ENCODE peak calls at places on chromosomes 11 and 22, in ten cellular contexts. C, M, X, Q, V, F, H, N, J and U are unnamed samples. For H3K4me1, the result is how much of the 10 kb centered on the place peaks cover.

GRCh38 chr22:49751968-49752597 is 75.6 kb downstream of the BRD1 start:
- DNase-seq in V (peak), M (peak), N (no peak), C (no peak), Q (no peak), X (peak), J (no peak), H (no peak), F (no peak), U (peak)

GRCh38 chr11:123061403-123062157 is at the start of gene HSPA8:
- DNase-seq in H (peak), F (peak), J (peak), N (peak), X (peak), C (peak), Q (peak), M (peak), V (peak), U (peak)

GRCh38 chr11:24531528-24531927 is 34.7 kb downstream of the LUZP2 start:
- DNase-seq in H (no peak), Q (no peak), M (no peak), J (no peak), C (no peak), N (peak), F (no peak), V (no peak), X (no peak), U (no peak)

GRCh38 chr11:128399186-128399585 is 188.2 kb downstream of the ETS1 start:
- DNase-seq in J (no peak), X (no peak), V (no peak), C (peak), F (no peak), N (peak), M (no peak), Q (no peak), H (no peak), U (no peak)

GRCh38 chr22:49359061-49359460 is 468.6 kb downstream of the BRD1 start:
- DNase-seq in H (no peak), F (no peak), N (no peak), J (no peak), C (no peak), Q (no peak), M (no peak), V (no peak), X (no peak), U (peak)

GRCh38 chr11:109247071-109247470 is 174.9 kb upstream of the C11orf87 start:
- DNase-seq in F (no peak), J (no peak), C (peak), M (no peak), Q (no peak), X (no peak), H (no peak), V (no peak), N (peak), U (no peak)

GRCh38 chr22:48753752-48754517 is 1073.7 kb downstream of the BRD1 start:
- DNase-seq in J (no peak), F (peak), C (no peak), V (no peak), M (no peak), X (no peak), H (no peak), N (no peak), Q (no peak), U (no peak)

GRCh38 chr11:112797072-112797471 is 164.1 kb upstream of the NCAM1 start:
- DNase-seq in F (no peak), V (peak), X (peak), J (no peak), Q (peak), H (no peak), M (no peak), C (no peak), N (peak), U (no peak)

GRCh38 chr11:9399466-9399865 is 15.0 kb downstream of the IPO7 start:
- DNase-seq in M (no peak), Q (no peak), C (no peak), H (no peak), X (no peak), J (no peak), V (no peak), F (no peak), N (peak), U (no peak)

GRCh38 chr11:100832851-100833250 is 145.8 kb downstream of the ARHGAP42 start:
- DNase-seq in M (no peak), H (no peak), C (no peak), F (no peak), V (no peak), J (no peak), Q (no peak), N (no peak), X (no peak), U (no peak)

GRCh38 chr11:120816711-120817110 is 207.2 kb upstream of the TBCEL start:
- DNase-seq in V (no peak), N (no peak), Q (no peak), M (no peak), C (no peak), H (no peak), J (no peak), X (no peak), F (no peak), U (no peak)

GRCh38 chr11:24575392-24575791 is 78.5 kb downstream of the LUZP2 start:
- DNase-seq in H (no peak), N (peak), M (no peak), F (no peak), X (no peak), V (no peak), C (no peak), J (no peak), Q (no peak), U (no peak)

GRCh38 chr11:114281388-114281956 is 14.7 kb upstream of the NNMT start:
- DNase-seq in F (no peak), Q (no peak), N (no peak), C (no peak), H (no peak), X (no peak), J (no peak), M (no peak), V (no peak), U (no peak)

GRCh38 chr11:123580137-123580536 is 74.3 kb downstream of the SCN3B start:
- DNase-seq in Q (no peak), J (no peak), N (no peak), F (no peak), H (no peak), M (no peak), C (no peak), V (no peak), X (no peak), U (no peak)

GRCh38 chr22:25078591-25078990 is 121.1 kb upstream of the CRYBB3 start:
- DNase-seq in V (no peak), M (no peak), Q (no peak), F (no peak), X (peak), N (peak), H (no peak), J (no peak), C (no peak), U (no peak)

GRCh38 chr11:127059286-127060200 is 59.0 kb upstream of the KIRREL3 start:
- DNase-seq in Q (no peak), V (no peak), X (no peak), M (no peak), N (peak), F (no peak), H (no peak), C (no peak), J (no peak), U (no peak)

GRCh38 chr22:37639070-37639760 is at the start of gene SH3BP1:
- DNase-seq in C (peak), F (no peak), X (peak), M (peak), H (no peak), J (peak), Q (peak), N (peak), V (peak), U (peak)

GRCh38 chr11:129331217-129331616 is 44.4 kb upstream of the BARX2 start:
- DNase-seq in Q (no peak), H (no peak), M (no peak), X (no peak), F (no peak), C (peak), N (peak), J (no peak), V (no peak), U (no peak)

GRCh38 chr11:65440831-65441499 is 18.4 kb downstream of the NEAT1 start:
- DNase-seq in X (peak), Q (no peak), N (peak), V (no peak), J (no peak), M (no peak), C (no peak), H (no peak), F (no peak), U (peak)

GRCh38 chr11:111586305-111586915 is 15.8 kb upstream of the SIK2 start:
- DNase-seq in Q (peak), V (peak), N (peak), C (peak), X (no peak), J (peak), M (no peak), F (peak), H (no peak), U (no peak)

GRCh38 chr11:83456075-83456474 is 169.9 kb upstream of the CCDC90B start:
- DNase-seq in V (no peak), X (no peak), J (no peak), C (no peak), N (peak), Q (peak), F (peak), H (no peak), M (no peak), U (no peak)

GRCh38 chr22:30654361-30654760 is 13.3 kb downstream of the DUSP18 start:
- DNase-seq in F (no peak), J (no peak), X (no peak), H (no peak), N (no peak), C (no peak), Q (no peak), V (no peak), M (no peak), U (peak)

GRCh38 chr22:46966846-46967245 is 204.4 kb downstream of the TBC1D22A start:
- DNase-seq in X (no peak), Q (no peak), N (no peak), V (no peak), C (no peak), M (no peak), J (no peak), H (no peak), F (no peak), U (peak)

GRCh38 chr22:18955696-18956095 is 19.6 kb upstream of the PRODH start:
- DNase-seq in Q (no peak), H (no peak), M (no peak), F (no peak), V (no peak), C (no peak), J (no peak), X (peak), N (no peak), U (peak)

GRCh38 chr11:69391192-69392103 is 90.0 kb upstream of the LINC01488 start:
- DNase-seq in X (peak), V (no peak), C (no peak), F (no peak), H (no peak), M (no peak), N (no peak), J (no peak), Q (no peak), U (peak)

GRCh38 chr22:19405652-19406051 is 25.9 kb downstream of the HIRA start:
- DNase-seq in V (no peak), J (no peak), X (no peak), F (no peak), H (no peak), M (no peak), N (no peak), Q (no peak), C (no peak), U (peak)

GRCh38 chr11:93515438-93515837 is 27.8 kb downstream of the SMCO4 start:
- DNase-seq in N (no peak), V (no peak), J (no peak), H (no peak), C (no peak), Q (peak), F (no peak), M (no peak), X (no peak), U (no peak)

GRCh38 chr11:69296890-69297224 is 2.9 kb downstream of the MYEOV start:
- DNase-seq in J (peak), H (no peak), N (no peak), M (peak), F (no peak), V (no peak), X (peak), C (no peak), Q (no peak), U (no peak)

GRCh38 chr22:16968218-16968595 is 39.8 kb downstream of the GAB4 start:
- DNase-seq in C (no peak), V (no peak), Q (no peak), X (no peak), F (no peak), M (no peak), J (no peak), H (no peak), N (no peak), U (no peak)

GRCh38 chr11:26806209-26806608 is 84.3 kb upstream of the SLC5A12 start:
- DNase-seq in X (no peak), J (no peak), V (no peak), M (no peak), C (peak), N (peak), F (no peak), H (no peak), Q (no peak), U (no peak)

GRCh38 chr22:27241430-27242110 is 560.0 kb downstream of the MN1 start:
- DNase-seq in J (no peak), H (no peak), C (no peak), N (peak), M (peak), X (peak), Q (no peak), V (peak), F (peak), U (peak)

GRCh38 chr11:2531277-2531986 is 86.6 kb downstream of the KCNQ1 start:
- DNase-seq in Q (peak), C (peak), V (peak), M (peak), H (no peak), X (peak), F (peak), J (peak), N (peak), U (peak)

GRCh38 chr22:27518583-27519437 is 282.7 kb downstream of the MN1 start:
- DNase-seq in H (no peak), J (no peak), X (no peak), F (no peak), C (no peak), Q (peak), V (peak), N (peak), M (no peak), U (no peak)

GRCh38 chr11:57823859-57824258 is 62.3 kb downstream of the CTNND1 start:
- DNase-seq in C (no peak), M (no peak), V (no peak), Q (no peak), J (no peak), F (no peak), N (no peak), X (no peak), H (no peak), U (no peak)

GRCh38 chr11:75801362-75802021 is 13.5 kb upstream of the UVRAG start:
- DNase-seq in J (no peak), M (no peak), Q (no peak), X (no peak), H (no peak), C (no peak), N (no peak), F (peak), V (no peak), U (peak)
- H3K27ac ChIP-seq in J (no peak), M (no peak), Q (no peak), X (no peak), H (no peak), C (no peak), N (no peak), F (no peak), V (no peak), U (no peak)

DNA sequence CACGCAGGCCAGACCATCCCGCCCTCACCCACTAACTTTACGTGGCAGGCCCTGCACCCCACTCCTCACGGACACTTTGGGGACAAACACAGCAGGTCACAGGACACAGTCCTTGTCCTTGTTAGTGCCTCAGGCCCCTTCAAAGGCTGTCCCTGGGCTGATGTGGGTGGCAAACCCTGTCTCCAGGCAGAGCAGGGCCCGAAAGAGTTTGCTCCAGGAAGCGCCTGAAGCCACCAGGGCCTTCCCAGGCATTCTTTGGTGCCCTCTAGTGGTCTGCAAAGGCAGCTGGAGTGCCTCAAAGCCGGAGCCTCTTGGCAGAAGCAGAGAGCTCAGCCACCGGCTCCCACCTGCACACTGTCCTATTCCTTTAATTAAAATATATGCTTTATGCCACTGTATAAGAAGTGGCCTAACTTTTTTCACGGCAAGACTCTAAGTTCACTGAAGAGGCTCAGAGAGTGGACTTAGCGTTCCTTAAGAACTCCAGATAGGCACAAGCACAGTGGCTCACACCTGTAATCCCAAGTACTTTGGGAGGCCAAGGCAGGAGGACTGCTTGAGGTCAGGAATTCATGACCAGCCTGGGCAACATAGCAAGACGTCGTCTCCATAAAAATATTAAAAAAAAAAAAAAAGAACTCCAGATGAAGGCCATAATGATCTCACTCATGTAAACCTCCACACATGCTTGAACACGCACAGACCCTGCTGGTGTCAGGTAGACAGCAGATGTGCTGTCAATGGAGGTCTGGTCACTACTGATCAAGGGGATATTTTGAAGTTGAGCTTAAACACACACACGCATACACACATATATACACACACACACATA is 11.1 kb downstream of the TXN2 start:
- DNase-seq in J (peak), Q (peak), X (peak), F (peak), N (peak), H (no peak), V (peak), C (peak), M (peak), U (peak)
- H3K4me1 ChIP-seq in J (half or more), Q (under half), X (half or more), F (under half), N (half or more), H (under half), V (under half), C (half or more), M (half or more), U (under half)

GRCh38 chr11:313787-314547 is at the start of gene IFITM1:
- DNase-seq in M (no peak), V (no peak), H (no peak), N (peak), J (peak), X (no peak), F (peak), Q (peak), C (peak), U (peak)

GRCh38 chr11:315051-315481 is 1.2 kb downstream of the IFITM1 start:
- DNase-seq in M (no peak), C (no peak), V (no peak), X (no peak), F (no peak), J (no peak), H (no peak), Q (no peak), N (no peak), U (peak)

GRCh38 chr11:312092-312816 is 1.6 kb upstream of the IFITM1 start:
- DNase-seq in J (no peak), N (no peak), H (no peak), M (no peak), V (no peak), C (no peak), Q (no peak), X (no peak), F (no peak), U (peak)

GRCh38 chr11:315516-315994 is 1.7 kb downstream of the IFITM1 start:
- DNase-seq in C (no peak), F (no peak), J (no peak), N (no peak), H (no peak), V (no peak), M (peak), X (no peak), Q (no peak), U (peak)

GRCh38 chr11:313304-313786 is 495 bp upstream of the IFITM1 start:
- DNase-seq in J (no peak), M (no peak), X (no peak), H (no peak), N (no peak), C (no peak), Q (no peak), F (no peak), V (no peak), U (peak)
- H3K27ac ChIP-seq in J (peak), M (peak), X (peak), H (peak), N (peak), C (no peak), Q (peak), F (peak), V (no peak), U (peak)

GRCh38 chr11:133946018-133946417 is 10.8 kb downstream of the IGSF9B start:
- DNase-seq in H (no peak), Q (no peak), V (no peak), C (no peak), N (no peak), F (no peak), X (no peak), M (no peak), J (no peak), U (peak)

GRCh38 chr11:133946541-133947297 is 10.0 kb downstream of the IGSF9B start:
- DNase-seq in J (peak), V (peak), F (peak), M (peak), C (no peak), X (peak), N (no peak), H (no peak), Q (peak), U (peak)

GRCh38 chr11:133943950-133944698 is 12.6 kb downstream of the IGSF9B start:
- DNase-seq in N (no peak), X (no peak), V (no peak), F (no peak), Q (no peak), J (no peak), M (no peak), H (no peak), C (no peak), U (peak)

GRCh38 chr11:133947298-133947905 is 9.4 kb downstream of the IGSF9B start:
- DNase-seq in H (no peak), C (peak), X (peak), N (peak), J (peak), M (peak), V (peak), F (peak), Q (peak), U (no peak)

DNA sequence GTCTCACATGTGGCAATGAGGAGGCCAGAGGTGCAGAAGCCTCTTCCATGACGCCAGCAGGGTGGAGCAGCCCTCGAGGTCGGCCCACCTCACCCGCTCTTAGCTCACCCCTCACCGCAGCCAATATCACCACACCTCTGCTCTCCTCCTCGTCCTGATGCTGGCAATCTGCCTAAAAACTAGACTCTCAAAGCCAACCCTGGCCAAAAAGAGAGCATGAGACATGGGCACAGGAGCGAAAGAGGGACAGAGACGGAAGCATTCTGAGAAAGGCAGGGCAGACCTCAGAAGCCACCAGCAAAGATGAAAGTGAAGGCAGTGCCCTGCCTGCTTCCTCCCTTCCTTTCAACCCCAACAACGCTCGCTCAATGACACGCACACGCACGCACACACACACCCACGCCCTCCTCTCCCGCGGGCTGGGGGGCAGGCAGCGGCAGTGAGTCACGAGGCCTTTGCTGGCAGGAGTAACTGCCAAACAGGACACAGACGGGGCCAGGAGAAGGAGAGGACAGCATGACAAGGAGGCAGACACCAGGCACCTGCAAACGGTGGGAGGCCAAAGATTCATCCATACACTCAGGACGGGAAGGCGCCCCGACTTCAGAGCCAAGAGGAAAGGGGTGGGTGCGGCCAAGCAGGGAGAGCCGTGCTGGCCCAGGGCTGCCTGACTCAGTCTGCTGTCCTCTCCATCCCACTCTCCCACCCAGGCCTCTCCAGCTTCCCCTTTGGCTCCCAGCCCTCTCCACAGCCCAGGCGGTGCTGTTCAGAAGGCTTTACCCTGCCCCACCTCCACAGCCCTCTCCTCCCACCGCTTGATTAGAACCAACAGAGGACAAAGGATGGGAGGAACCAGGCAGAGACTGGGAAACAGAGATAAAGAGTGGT is 11.4 kb downstream of the IGSF9B start:
- DNase-seq in J (peak), N (peak), Q (no peak), M (peak), X (peak), V (peak), F (peak), H (no peak), C (peak), U (peak)
- H3K4me1 ChIP-seq in J (half or more), N (under half), Q (under half), M (half or more), X (half or more), V (half or more), F (under half), H (under half), C (under half), U (under half)

GRCh38 chr11:75553889-75554257 is 8.2 kb upstream of the SERPINH1 start:
- DNase-seq in C (no peak), H (no peak), F (no peak), Q (no peak), X (no peak), M (no peak), V (no peak), J (no peak), N (no peak), U (no peak)
- H3K27ac ChIP-seq in C (no peak), H (peak), F (no peak), Q (peak), X (peak), M (peak), V (peak), J (peak), N (no peak), U (no peak)